ENCODE peak calls at places on chromosomes 16 and 17, in eight cellular contexts. One of them, this sample, is unnamed.
A peak's percentile ranks its signal among the peaks of the same experiment; 100 is the strongest.

GRCh38 chr17:48814504-48814903 is 2.5 kb downstream of the TTLL6 start:
- DNase-seq in heart left ventricle: peak; percentile 45
- DNase-seq in body of pancreas: peak; percentile 55
- DNase-seq in suprapubic skin: no peak
- DNase-seq in IMR-90: peak; percentile 37
- DNase-seq in transverse colon: peak; percentile 73
- DNase-seq in stomach: peak; percentile 61
- DNase-seq in H54: peak; percentile 79
- DNase-seq in this sample: no peak

GRCh38 chr16:27174007-27174406 is 29.3 kb upstream of the KDM8 start:
- DNase-seq in heart left ventricle: no peak
- DNase-seq in body of pancreas: no peak
- DNase-seq in suprapubic skin: no peak
- DNase-seq in IMR-90: no peak
- DNase-seq in transverse colon: peak; percentile 27
- DNase-seq in stomach: no peak
- DNase-seq in H54: no peak
- DNase-seq in this sample: no peak

GRCh38 chr17:32187276-32187675 is 45.0 kb downstream of the RHOT1 start:
- DNase-seq in heart left ventricle: no peak
- DNase-seq in body of pancreas: no peak
- DNase-seq in suprapubic skin: no peak
- DNase-seq in IMR-90: peak; percentile 47
- DNase-seq in transverse colon: no peak
- DNase-seq in stomach: no peak
- DNase-seq in H54: no peak
- DNase-seq in this sample: no peak

GRCh38 chr17:43398724-43399595 is at the start of gene ARL4D:
- DNase-seq in heart left ventricle: peak; percentile 90
- DNase-seq in body of pancreas: peak; percentile 85
- DNase-seq in suprapubic skin: peak; percentile 96
- DNase-seq in IMR-90: peak; percentile 70
- DNase-seq in transverse colon: peak; percentile 92
- DNase-seq in stomach: peak; percentile 91
- DNase-seq in H54: peak; percentile 64
- DNase-seq in this sample: peak; percentile 92

GRCh38 chr17:17514993-17515920 is 19.1 kb upstream of the RASD1 start:
- DNase-seq in heart left ventricle: no peak
- DNase-seq in body of pancreas: no peak
- DNase-seq in suprapubic skin: no peak
- DNase-seq in IMR-90: peak; percentile 25
- DNase-seq in transverse colon: no peak
- DNase-seq in stomach: no peak
- DNase-seq in H54: no peak
- DNase-seq in this sample: no peak

GRCh38 chr16:27721548-27722265 is 171.8 kb downstream of the KATNIP start:
- DNase-seq in heart left ventricle: peak; percentile 67
- DNase-seq in body of pancreas: peak; percentile 22
- DNase-seq in suprapubic skin: peak; percentile 91
- DNase-seq in IMR-90: peak; percentile 78
- DNase-seq in transverse colon: peak; percentile 37
- DNase-seq in stomach: peak; percentile 34
- DNase-seq in H54: no peak
- DNase-seq in this sample: peak; percentile 81

GRCh38 chr17:306536-307294 is 45.9 kb downstream of the RPH3AL start:
- DNase-seq in heart left ventricle: no peak
- DNase-seq in body of pancreas: no peak
- DNase-seq in suprapubic skin: no peak
- DNase-seq in IMR-90: no peak
- DNase-seq in transverse colon: no peak
- DNase-seq in stomach: no peak
- DNase-seq in H54: no peak
- DNase-seq in this sample: no peak

GRCh38 chr16:50037791-50038190 is 12.8 kb downstream of the CNEP1R1 start:
- DNase-seq in heart left ventricle: no peak
- DNase-seq in body of pancreas: no peak
- DNase-seq in suprapubic skin: no peak
- DNase-seq in IMR-90: peak; percentile 13
- DNase-seq in transverse colon: no peak
- DNase-seq in stomach: no peak
- DNase-seq in H54: no peak
- DNase-seq in this sample: no peak

GRCh38 chr17:40311575-40311974 is 2.6 kb downstream of the RARA start:
- DNase-seq in heart left ventricle: peak; percentile 70
- DNase-seq in body of pancreas: no peak
- DNase-seq in suprapubic skin: peak; percentile 79
- DNase-seq in IMR-90: no peak
- DNase-seq in transverse colon: peak; percentile 68
- DNase-seq in stomach: peak; percentile 61
- DNase-seq in H54: no peak
- DNase-seq in this sample: peak; percentile 33

GRCh38 chr16:81645303-81645702 is 133.8 kb upstream of the PLCG2 start:
- DNase-seq in heart left ventricle: peak; percentile 35
- DNase-seq in body of pancreas: peak; percentile 92
- DNase-seq in suprapubic skin: no peak
- DNase-seq in IMR-90: peak; percentile 85
- DNase-seq in transverse colon: peak; percentile 54
- DNase-seq in stomach: no peak
- DNase-seq in H54: peak; percentile 96
- DNase-seq in this sample: no peak

GRCh38 chr17:8019665-8020064 is 17.2 kb downstream of the GUCY2D start:
- DNase-seq in heart left ventricle: no peak
- DNase-seq in body of pancreas: no peak
- DNase-seq in suprapubic skin: no peak
- DNase-seq in IMR-90: peak; percentile 15
- DNase-seq in transverse colon: no peak
- DNase-seq in stomach: peak; percentile 62
- DNase-seq in H54: no peak
- DNase-seq in this sample: no peak

GRCh38 chr17:76356803-76357456 is 3.2 kb upstream of the PRPSAP1 start:
- DNase-seq in heart left ventricle: no peak
- DNase-seq in body of pancreas: no peak
- DNase-seq in suprapubic skin: no peak
- DNase-seq in IMR-90: no peak
- DNase-seq in transverse colon: peak; percentile 18
- DNase-seq in stomach: no peak
- DNase-seq in H54: no peak
- DNase-seq in this sample: no peak

GRCh38 chr17:66589892-66590291 is 245.0 kb upstream of the CACNG5 start:
- DNase-seq in heart left ventricle: no peak
- DNase-seq in body of pancreas: no peak
- DNase-seq in suprapubic skin: no peak
- DNase-seq in IMR-90: no peak
- DNase-seq in transverse colon: no peak
- DNase-seq in stomach: no peak
- DNase-seq in H54: no peak
- DNase-seq in this sample: no peak

GRCh38 chr17:46772013-46772878 is 46.2 kb downstream of the WNT3 start:
- DNase-seq in heart left ventricle: no peak
- DNase-seq in body of pancreas: peak; percentile 53
- DNase-seq in suprapubic skin: no peak
- DNase-seq in IMR-90: no peak
- DNase-seq in transverse colon: peak; percentile 59
- DNase-seq in stomach: peak; percentile 41
- DNase-seq in H54: peak; percentile 79
- DNase-seq in this sample: no peak

GRCh38 chr16:57023541-57024249 is 34.3 kb downstream of the NLRC5 start:
- DNase-seq in heart left ventricle: no peak
- DNase-seq in body of pancreas: no peak
- DNase-seq in suprapubic skin: no peak
- DNase-seq in IMR-90: no peak
- DNase-seq in transverse colon: no peak
- DNase-seq in stomach: no peak
- DNase-seq in H54: no peak
- DNase-seq in this sample: no peak

GRCh38 chr16:57775661-57776469 is 26.4 kb downstream of the KIFC3 start:
- DNase-seq in heart left ventricle: no peak
- DNase-seq in body of pancreas: no peak
- DNase-seq in suprapubic skin: no peak
- DNase-seq in IMR-90: no peak
- DNase-seq in transverse colon: peak; percentile 50
- DNase-seq in stomach: no peak
- DNase-seq in H54: no peak
- DNase-seq in this sample: peak; percentile 22

GRCh38 chr17:42428141-42428944 is 5.3 kb upstream of the CAVIN1 start:
- DNase-seq in heart left ventricle: no peak
- DNase-seq in body of pancreas: peak; percentile 52
- DNase-seq in suprapubic skin: no peak
- DNase-seq in IMR-90: peak; percentile 99
- DNase-seq in transverse colon: peak; percentile 57
- DNase-seq in stomach: peak; percentile 66
- DNase-seq in H54: peak; percentile 63
- DNase-seq in this sample: no peak

GRCh38 chr17:77449908-77450741 is 309.4 kb downstream of the SEC14L1 start:
- DNase-seq in heart left ventricle: peak; percentile 84
- DNase-seq in body of pancreas: no peak
- DNase-seq in suprapubic skin: no peak
- DNase-seq in IMR-90: peak; percentile 72
- DNase-seq in transverse colon: peak; percentile 80
- DNase-seq in stomach: peak; percentile 67
- DNase-seq in H54: peak; percentile 92
- DNase-seq in this sample: peak; percentile 66

GRCh38 chr16:1981972-1982574 is 804 bp upstream of the NOXO1 start:
- DNase-seq in heart left ventricle: no peak
- DNase-seq in body of pancreas: no peak
- DNase-seq in suprapubic skin: no peak
- DNase-seq in IMR-90: no peak
- DNase-seq in transverse colon: peak; percentile 78
- DNase-seq in stomach: no peak
- DNase-seq in H54: peak; percentile 80
- DNase-seq in this sample: no peak

GRCh38 chr17:14340968-14341412 is 40.1 kb downstream of the HS3ST3B1 start:
- DNase-seq in heart left ventricle: no peak
- DNase-seq in body of pancreas: no peak
- DNase-seq in suprapubic skin: no peak
- DNase-seq in IMR-90: no peak
- DNase-seq in transverse colon: no peak
- DNase-seq in stomach: no peak
- DNase-seq in H54: no peak
- DNase-seq in this sample: no peak

GRCh38 chr16:89881368-89881730 is 8.0 kb downstream of the TCF25 start:
- DNase-seq in heart left ventricle: no peak
- DNase-seq in body of pancreas: no peak
- DNase-seq in suprapubic skin: no peak
- DNase-seq in IMR-90: no peak
- DNase-seq in transverse colon: no peak
- DNase-seq in stomach: no peak
- DNase-seq in H54: no peak
- DNase-seq in this sample: no peak

GRCh38 chr17:50194441-50195195 is 6.8 kb downstream of the COL1A1 start:
- DNase-seq in heart left ventricle: no peak
- DNase-seq in body of pancreas: no peak
- DNase-seq in suprapubic skin: no peak
- DNase-seq in IMR-90: no peak
- DNase-seq in transverse colon: no peak
- DNase-seq in stomach: no peak
- DNase-seq in H54: no peak
- DNase-seq in this sample: no peak

GRCh38 chr17:8147141-8147804 is 4.9 kb downstream of the PER1 start:
- DNase-seq in heart left ventricle: peak; percentile 15
- DNase-seq in body of pancreas: no peak
- DNase-seq in suprapubic skin: no peak
- DNase-seq in IMR-90: no peak
- DNase-seq in transverse colon: no peak
- DNase-seq in stomach: no peak
- DNase-seq in H54: no peak
- DNase-seq in this sample: no peak

GRCh38 chr16:72568502-72568901 is 396.5 kb upstream of the PMFBP1 start:
- DNase-seq in heart left ventricle: no peak
- DNase-seq in body of pancreas: no peak
- DNase-seq in suprapubic skin: no peak
- DNase-seq in IMR-90: no peak
- DNase-seq in transverse colon: no peak
- DNase-seq in stomach: no peak
- DNase-seq in H54: no peak
- DNase-seq in this sample: no peak

GRCh38 chr16:72247821-72248253 is 75.9 kb upstream of the PMFBP1 start:
- DNase-seq in heart left ventricle: no peak
- DNase-seq in body of pancreas: peak; percentile 54
- DNase-seq in suprapubic skin: no peak
- DNase-seq in IMR-90: peak; percentile 29
- DNase-seq in transverse colon: no peak
- DNase-seq in stomach: no peak
- DNase-seq in H54: no peak
- DNase-seq in this sample: peak; percentile 15

GRCh38 chr16:84239910-84240309 is at the start of gene KCNG4:
- DNase-seq in heart left ventricle: no peak
- DNase-seq in body of pancreas: no peak
- DNase-seq in suprapubic skin: no peak
- DNase-seq in IMR-90: no peak
- DNase-seq in transverse colon: no peak
- DNase-seq in stomach: no peak
- DNase-seq in H54: no peak
- DNase-seq in this sample: no peak

GRCh38 chr17:80449930-80450576 is 26.4 kb downstream of the NPTX1 start:
- DNase-seq in heart left ventricle: no peak
- DNase-seq in body of pancreas: no peak
- DNase-seq in suprapubic skin: no peak
- DNase-seq in IMR-90: peak; percentile 75
- DNase-seq in transverse colon: no peak
- DNase-seq in stomach: no peak
- DNase-seq in H54: no peak
- DNase-seq in this sample: no peak

GRCh38 chr17:10697092-10698081 is at the start of the genes ADPRM and SCO1:
- DNase-seq in heart left ventricle: peak; percentile 93
- DNase-seq in body of pancreas: peak; percentile 93
- DNase-seq in suprapubic skin: peak; percentile 97
- DNase-seq in IMR-90: peak; percentile 93
- DNase-seq in transverse colon: peak; percentile 96
- DNase-seq in stomach: peak; percentile 95
- DNase-seq in H54: peak; percentile 86
- DNase-seq in this sample: peak; percentile 88
- TF ChIP-seq POLR2A in heart left ventricle: peak; percentile 90
- TF ChIP-seq POLR2A in body of pancreas: peak; percentile 90
- TF ChIP-seq POLR2A in suprapubic skin: peak; percentile 89
- TF ChIP-seq POLR2A in IMR-90: peak; percentile 87
- TF ChIP-seq POLR2A in transverse colon: peak; percentile 93
- TF ChIP-seq POLR2A in stomach: no peak
- TF ChIP-seq POLR2A in H54: peak; percentile 73
- TF ChIP-seq POLR2A in this sample: peak; percentile 82

GRCh38 chr17:57861737-57862409 is 12.0 kb upstream of the MRPS23 start:
- DNase-seq in heart left ventricle: peak; percentile 75
- DNase-seq in body of pancreas: peak; percentile 54
- DNase-seq in suprapubic skin: peak; percentile 86
- DNase-seq in IMR-90: no peak
- DNase-seq in transverse colon: peak; percentile 66
- DNase-seq in stomach: peak; percentile 70
- DNase-seq in H54: no peak
- DNase-seq in this sample: peak; percentile 51
- TF ChIP-seq POLR2A in heart left ventricle: peak; percentile 41
- TF ChIP-seq POLR2A in body of pancreas: peak; percentile 4
- TF ChIP-seq POLR2A in suprapubic skin: no peak
- TF ChIP-seq POLR2A in IMR-90: no peak
- TF ChIP-seq POLR2A in transverse colon: no peak
- TF ChIP-seq POLR2A in stomach: no peak
- TF ChIP-seq POLR2A in H54: no peak
- TF ChIP-seq POLR2A in this sample: peak; percentile 28

GRCh38 chr17:7014261-7014994 is 2.0 kb downstream of the RNASEK start:
- DNase-seq in heart left ventricle: peak; percentile 97
- DNase-seq in body of pancreas: peak; percentile 97
- DNase-seq in suprapubic skin: peak; percentile 99
- DNase-seq in IMR-90: peak; percentile 96
- DNase-seq in transverse colon: peak; percentile 99
- DNase-seq in stomach: peak; percentile 99
- DNase-seq in H54: peak; percentile 94
- DNase-seq in this sample: peak; percentile 90
- TF ChIP-seq POLR2A in heart left ventricle: peak; percentile 68
- TF ChIP-seq POLR2A in body of pancreas: peak; percentile 95
- TF ChIP-seq POLR2A in suprapubic skin: peak; percentile 82
- TF ChIP-seq POLR2A in IMR-90: peak; percentile 80
- TF ChIP-seq POLR2A in transverse colon: peak; percentile 96
- TF ChIP-seq POLR2A in stomach: no peak
- TF ChIP-seq POLR2A in H54: peak; percentile 58
- TF ChIP-seq POLR2A in this sample: no peak

GRCh38 chr17:82216301-82217119 is 3.9 kb upstream of the CCDC57 start:
- DNase-seq in heart left ventricle: peak; percentile 71
- DNase-seq in body of pancreas: peak; percentile 80
- DNase-seq in suprapubic skin: no peak
- DNase-seq in IMR-90: peak; percentile 81
- DNase-seq in transverse colon: peak; percentile 85
- DNase-seq in stomach: peak; percentile 89
- DNase-seq in H54: peak; percentile 77
- DNase-seq in this sample: no peak
- TF ChIP-seq POLR2A in heart left ventricle: no peak
- TF ChIP-seq POLR2A in body of pancreas: peak; percentile 54
- TF ChIP-seq POLR2A in suprapubic skin: no peak
- TF ChIP-seq POLR2A in IMR-90: no peak
- TF ChIP-seq POLR2A in transverse colon: peak; percentile 36
- TF ChIP-seq POLR2A in stomach: no peak
- TF ChIP-seq POLR2A in H54: peak; percentile 16
- TF ChIP-seq POLR2A in this sample: no peak

This sample was measured in tibial nerve.